ENCODE peak calls at places on chromosomes 3 and 15, in nine cellular contexts. One of them, this sample, is unnamed.

GRCh38 chr3:142279965-142280590 is 54.7 kb upstream of the GK5 start:
- DNase-seq in cardiac muscle cell: peak
- DNase-seq in GM10248: peak
- DNase-seq in nephron progenitor cell: peak
- DNase-seq in esophagus squamous epithelium: no peak
- DNase-seq in stimulated activated CD4-positive, alpha-beta T cell treated with anti-CD3 and anti-CD28 coated beads, TNF-alpha, amount 100 ng/mL, for 4 hours: peak
- DNase-seq in uterus: peak
- DNase-seq in glutamatergic neuron: peak
- DNase-seq in amygdala: peak
- DNase-seq in this sample: peak

GRCh38 chr15:41233367-41233771 is 2.3 kb downstream of the CHP1 start:
- DNase-seq in stimulated activated CD4-positive, alpha-beta T cell treated with anti-CD3 and anti-CD28 coated beads, TNF-alpha, amount 100 ng/mL, for 4 hours: no peak
- DNase-seq in amygdala: no peak
- DNase-seq in nephron progenitor cell: no peak
- DNase-seq in GM10248: no peak
- DNase-seq in uterus: no peak
- DNase-seq in cardiac muscle cell: peak
- DNase-seq in glutamatergic neuron: no peak
- DNase-seq in esophagus squamous epithelium: no peak
- DNase-seq in this sample: peak

GRCh38 chr3:187802203-187802927 is 57.1 kb upstream of the BCL6 start:
- DNase-seq in esophagus squamous epithelium: no peak
- DNase-seq in glutamatergic neuron: no peak
- DNase-seq in amygdala: no peak
- DNase-seq in GM10248: no peak
- DNase-seq in nephron progenitor cell: no peak
- DNase-seq in cardiac muscle cell: no peak
- DNase-seq in stimulated activated CD4-positive, alpha-beta T cell treated with anti-CD3 and anti-CD28 coated beads, TNF-alpha, amount 100 ng/mL, for 4 hours: no peak
- DNase-seq in uterus: no peak
- DNase-seq in this sample: no peak

GRCh38 chr3:188926741-188927650 is 244.8 kb upstream of the TPRG1 start:
- DNase-seq in amygdala: no peak
- DNase-seq in cardiac muscle cell: no peak
- DNase-seq in esophagus squamous epithelium: no peak
- DNase-seq in glutamatergic neuron: no peak
- DNase-seq in stimulated activated CD4-positive, alpha-beta T cell treated with anti-CD3 and anti-CD28 coated beads, TNF-alpha, amount 100 ng/mL, for 4 hours: no peak
- DNase-seq in nephron progenitor cell: peak
- DNase-seq in uterus: no peak
- DNase-seq in GM10248: no peak
- DNase-seq in this sample: no peak

GRCh38 chr15:85457392-85457968 is 77.1 kb downstream of the AKAP13 start:
- DNase-seq in stimulated activated CD4-positive, alpha-beta T cell treated with anti-CD3 and anti-CD28 coated beads, TNF-alpha, amount 100 ng/mL, for 4 hours: no peak
- DNase-seq in glutamatergic neuron: no peak
- DNase-seq in cardiac muscle cell: no peak
- DNase-seq in uterus: no peak
- DNase-seq in nephron progenitor cell: no peak
- DNase-seq in amygdala: no peak
- DNase-seq in esophagus squamous epithelium: no peak
- DNase-seq in GM10248: peak
- DNase-seq in this sample: no peak

GRCh38 chr15:93170320-93170719 is 81.3 kb upstream of the RGMA start:
- DNase-seq in nephron progenitor cell: no peak
- DNase-seq in glutamatergic neuron: no peak
- DNase-seq in amygdala: no peak
- DNase-seq in esophagus squamous epithelium: no peak
- DNase-seq in stimulated activated CD4-positive, alpha-beta T cell treated with anti-CD3 and anti-CD28 coated beads, TNF-alpha, amount 100 ng/mL, for 4 hours: no peak
- DNase-seq in uterus: no peak
- DNase-seq in GM10248: no peak
- DNase-seq in cardiac muscle cell: no peak
- DNase-seq in this sample: no peak

GRCh38 chr3:42756681-42757213 is 16.3 kb downstream of the CCDC13 start:
- DNase-seq in nephron progenitor cell: no peak
- DNase-seq in glutamatergic neuron: no peak
- DNase-seq in cardiac muscle cell: no peak
- DNase-seq in uterus: no peak
- DNase-seq in GM10248: no peak
- DNase-seq in esophagus squamous epithelium: no peak
- DNase-seq in stimulated activated CD4-positive, alpha-beta T cell treated with anti-CD3 and anti-CD28 coated beads, TNF-alpha, amount 100 ng/mL, for 4 hours: no peak
- DNase-seq in amygdala: no peak
- DNase-seq in this sample: no peak

GRCh38 chr3:16374047-16375019 is 109.3 kb downstream of the OXNAD1 start:
- DNase-seq in glutamatergic neuron: no peak
- DNase-seq in GM10248: no peak
- DNase-seq in cardiac muscle cell: no peak
- DNase-seq in stimulated activated CD4-positive, alpha-beta T cell treated with anti-CD3 and anti-CD28 coated beads, TNF-alpha, amount 100 ng/mL, for 4 hours: no peak
- DNase-seq in esophagus squamous epithelium: no peak
- DNase-seq in nephron progenitor cell: peak
- DNase-seq in amygdala: peak
- DNase-seq in uterus: no peak
- DNase-seq in this sample: no peak

GRCh38 chr3:54853573-54854404 is 74.1 kb downstream of the LRTM1 start:
- DNase-seq in stimulated activated CD4-positive, alpha-beta T cell treated with anti-CD3 and anti-CD28 coated beads, TNF-alpha, amount 100 ng/mL, for 4 hours: no peak
- DNase-seq in glutamatergic neuron: peak
- DNase-seq in nephron progenitor cell: peak
- DNase-seq in amygdala: peak
- DNase-seq in uterus: peak
- DNase-seq in GM10248: peak
- DNase-seq in cardiac muscle cell: peak
- DNase-seq in esophagus squamous epithelium: no peak
- DNase-seq in this sample: peak

GRCh38 chr3:152703245-152703900 is 131.6 kb upstream of the P2RY1 start:
- DNase-seq in uterus: no peak
- DNase-seq in stimulated activated CD4-positive, alpha-beta T cell treated with anti-CD3 and anti-CD28 coated beads, TNF-alpha, amount 100 ng/mL, for 4 hours: no peak
- DNase-seq in GM10248: no peak
- DNase-seq in cardiac muscle cell: peak
- DNase-seq in glutamatergic neuron: no peak
- DNase-seq in amygdala: no peak
- DNase-seq in esophagus squamous epithelium: no peak
- DNase-seq in nephron progenitor cell: no peak
- DNase-seq in this sample: no peak

GRCh38 chr3:141482250-141482937 is 4.4 kb upstream of the RASA2 start:
- DNase-seq in stimulated activated CD4-positive, alpha-beta T cell treated with anti-CD3 and anti-CD28 coated beads, TNF-alpha, amount 100 ng/mL, for 4 hours: no peak
- DNase-seq in uterus: no peak
- DNase-seq in nephron progenitor cell: no peak
- DNase-seq in glutamatergic neuron: no peak
- DNase-seq in cardiac muscle cell: peak
- DNase-seq in amygdala: no peak
- DNase-seq in GM10248: no peak
- DNase-seq in esophagus squamous epithelium: no peak
- DNase-seq in this sample: no peak

GRCh38 chr3:23763040-23763477 is 42.7 kb upstream of the UBE2E1 start:
- DNase-seq in glutamatergic neuron: peak
- DNase-seq in uterus: no peak
- DNase-seq in cardiac muscle cell: peak
- DNase-seq in esophagus squamous epithelium: no peak
- DNase-seq in nephron progenitor cell: peak
- DNase-seq in amygdala: peak
- DNase-seq in GM10248: no peak
- DNase-seq in stimulated activated CD4-positive, alpha-beta T cell treated with anti-CD3 and anti-CD28 coated beads, TNF-alpha, amount 100 ng/mL, for 4 hours: no peak
- DNase-seq in this sample: no peak

GRCh38 chr3:124401841-124402240 is 328.4 kb upstream of the UMPS start:
- DNase-seq in uterus: no peak
- DNase-seq in cardiac muscle cell: peak
- DNase-seq in esophagus squamous epithelium: no peak
- DNase-seq in stimulated activated CD4-positive, alpha-beta T cell treated with anti-CD3 and anti-CD28 coated beads, TNF-alpha, amount 100 ng/mL, for 4 hours: no peak
- DNase-seq in glutamatergic neuron: no peak
- DNase-seq in nephron progenitor cell: no peak
- DNase-seq in GM10248: no peak
- DNase-seq in amygdala: no peak
- DNase-seq in this sample: no peak

GRCh38 chr3:11755276-11755675 is 91.4 kb downstream of the TAMM41 start:
- DNase-seq in GM10248: no peak
- DNase-seq in glutamatergic neuron: no peak
- DNase-seq in uterus: no peak
- DNase-seq in stimulated activated CD4-positive, alpha-beta T cell treated with anti-CD3 and anti-CD28 coated beads, TNF-alpha, amount 100 ng/mL, for 4 hours: no peak
- DNase-seq in nephron progenitor cell: no peak
- DNase-seq in cardiac muscle cell: peak
- DNase-seq in amygdala: no peak
- DNase-seq in esophagus squamous epithelium: no peak
- DNase-seq in this sample: no peak

GRCh38 chr3:102662223-102662622 is 227.4 kb downstream of the ZPLD1 start:
- DNase-seq in stimulated activated CD4-positive, alpha-beta T cell treated with anti-CD3 and anti-CD28 coated beads, TNF-alpha, amount 100 ng/mL, for 4 hours: no peak
- DNase-seq in nephron progenitor cell: no peak
- DNase-seq in GM10248: no peak
- DNase-seq in glutamatergic neuron: no peak
- DNase-seq in uterus: no peak
- DNase-seq in amygdala: no peak
- DNase-seq in cardiac muscle cell: no peak
- DNase-seq in esophagus squamous epithelium: no peak
- DNase-seq in this sample: no peak

GRCh38 chr3:184716652-184717607 is 5.1 kb upstream of the MAGEF1 start:
- DNase-seq in glutamatergic neuron: no peak
- DNase-seq in stimulated activated CD4-positive, alpha-beta T cell treated with anti-CD3 and anti-CD28 coated beads, TNF-alpha, amount 100 ng/mL, for 4 hours: no peak
- DNase-seq in amygdala: peak
- DNase-seq in uterus: peak
- DNase-seq in cardiac muscle cell: peak
- DNase-seq in esophagus squamous epithelium: no peak
- DNase-seq in GM10248: no peak
- DNase-seq in nephron progenitor cell: peak
- DNase-seq in this sample: no peak

GRCh38 chr15:51970132-51970817 is 1.3 kb downstream of the LEO1 start:
- DNase-seq in uterus: no peak
- DNase-seq in stimulated activated CD4-positive, alpha-beta T cell treated with anti-CD3 and anti-CD28 coated beads, TNF-alpha, amount 100 ng/mL, for 4 hours: no peak
- DNase-seq in glutamatergic neuron: no peak
- DNase-seq in nephron progenitor cell: no peak
- DNase-seq in amygdala: no peak
- DNase-seq in GM10248: no peak
- DNase-seq in cardiac muscle cell: no peak
- DNase-seq in esophagus squamous epithelium: no peak
- DNase-seq in this sample: no peak

GRCh38 chr15:24819680-24820079 is 135.1 kb upstream of the SNRPN start:
- DNase-seq in amygdala: no peak
- DNase-seq in esophagus squamous epithelium: no peak
- DNase-seq in glutamatergic neuron: no peak
- DNase-seq in nephron progenitor cell: no peak
- DNase-seq in cardiac muscle cell: no peak
- DNase-seq in uterus: no peak
- DNase-seq in GM10248: no peak
- DNase-seq in stimulated activated CD4-positive, alpha-beta T cell treated with anti-CD3 and anti-CD28 coated beads, TNF-alpha, amount 100 ng/mL, for 4 hours: no peak
- DNase-seq in this sample: no peak

GRCh38 chr15:50543556-50543955 is 2.9 kb downstream of the USP50 start:
- DNase-seq in nephron progenitor cell: no peak
- DNase-seq in stimulated activated CD4-positive, alpha-beta T cell treated with anti-CD3 and anti-CD28 coated beads, TNF-alpha, amount 100 ng/mL, for 4 hours: no peak
- DNase-seq in esophagus squamous epithelium: no peak
- DNase-seq in GM10248: no peak
- DNase-seq in uterus: no peak
- DNase-seq in cardiac muscle cell: no peak
- DNase-seq in amygdala: no peak
- DNase-seq in glutamatergic neuron: no peak
- DNase-seq in this sample: no peak

GRCh38 chr3:146581080-146581601 is 24.0 kb downstream of the PLSCR5 start:
- DNase-seq in GM10248: no peak
- DNase-seq in glutamatergic neuron: no peak
- DNase-seq in esophagus squamous epithelium: no peak
- DNase-seq in amygdala: no peak
- DNase-seq in cardiac muscle cell: peak
- DNase-seq in stimulated activated CD4-positive, alpha-beta T cell treated with anti-CD3 and anti-CD28 coated beads, TNF-alpha, amount 100 ng/mL, for 4 hours: no peak
- DNase-seq in nephron progenitor cell: no peak
- DNase-seq in uterus: no peak
- DNase-seq in this sample: no peak

GRCh38 chr3:140035856-140036255 is 100.9 kb downstream of the CLSTN2 start:
- DNase-seq in nephron progenitor cell: no peak
- DNase-seq in amygdala: no peak
- DNase-seq in GM10248: no peak
- DNase-seq in esophagus squamous epithelium: no peak
- DNase-seq in cardiac muscle cell: no peak
- DNase-seq in uterus: no peak
- DNase-seq in stimulated activated CD4-positive, alpha-beta T cell treated with anti-CD3 and anti-CD28 coated beads, TNF-alpha, amount 100 ng/mL, for 4 hours: no peak
- DNase-seq in glutamatergic neuron: no peak
- DNase-seq in this sample: no peak

GRCh38 chr3:195543642-195544536 is 764 bp upstream of the PPP1R2 start:
- DNase-seq in nephron progenitor cell: peak
- DNase-seq in cardiac muscle cell: peak
- DNase-seq in uterus: peak
- DNase-seq in GM10248: no peak
- DNase-seq in esophagus squamous epithelium: no peak
- DNase-seq in amygdala: no peak
- DNase-seq in stimulated activated CD4-positive, alpha-beta T cell treated with anti-CD3 and anti-CD28 coated beads, TNF-alpha, amount 100 ng/mL, for 4 hours: no peak
- DNase-seq in glutamatergic neuron: no peak
- DNase-seq in this sample: no peak